ENCODE peak calls at places on chromosomes 11 and 22, in nine cellular contexts. S is body of pancreas, H is heart right ventricle, M is suprapubic skin, D is psoas muscle, G is GM20000, C is mammary epithelial cell, N is DND-41, F is thoracic aorta. Z is an unnamed sample.

GRCh38 chr11:65487467-65488272 is 11.2 kb upstream of the MALAT1 start:
- DNase-seq in S (peak), H (peak), M (peak), D (peak), G (peak), C (peak), N (no peak), F (peak), Z (peak)

GRCh38 chr22:40603088-40603605 is 33.4 kb downstream of the MRTFA start:
- DNase-seq in S (no peak), H (no peak), M (no peak), D (no peak), G (no peak), C (peak), N (no peak), F (no peak), Z (no peak)

GRCh38 chr11:93166867-93167266 is 30.9 kb downstream of the SLC36A4 start:
- DNase-seq in S (no peak), H (no peak), M (no peak), D (no peak), G (no peak), C (no peak), N (no peak), F (no peak), Z (no peak)

GRCh38 chr22:24474649-24475048 is 20.5 kb upstream of the UPB1 start:
- DNase-seq in S (no peak), H (no peak), M (no peak), D (no peak), G (no peak), C (no peak), N (no peak), F (no peak), Z (no peak)

GRCh38 chr22:40258463-40259046 is 80.8 kb downstream of the TNRC6B start:
- DNase-seq in S (peak), H (no peak), M (no peak), D (no peak), G (no peak), C (peak), N (no peak), F (no peak), Z (no peak)

GRCh38 chr11:69718147-69718546 is 14.3 kb upstream of the FGF19 start:
- DNase-seq in S (no peak), H (peak), M (no peak), D (no peak), G (peak), C (no peak), N (peak), F (no peak), Z (peak)

GRCh38 chr22:40326905-40327735 is 19.2 kb upstream of the ADSL start:
- DNase-seq in S (no peak), H (no peak), M (no peak), D (no peak), G (no peak), C (no peak), N (no peak), F (no peak), Z (no peak)

GRCh38 chr11:82823635-82824614 is 76.3 kb downstream of the PRCP start:
- DNase-seq in S (no peak), H (no peak), M (no peak), D (no peak), G (no peak), C (no peak), N (no peak), F (no peak), Z (no peak)

GRCh38 chr11:40797981-40798380 is 661.5 kb downstream of the LRRC4C start:
- DNase-seq in S (no peak), H (no peak), M (no peak), D (no peak), G (no peak), C (peak), N (no peak), F (no peak), Z (no peak)

GRCh38 chr22:41589601-41590365 is at the start of gene PMM1:
- DNase-seq in S (peak), H (peak), M (peak), D (peak), G (peak), C (peak), N (peak), F (peak), Z (peak)

GRCh38 chr11:133977067-133977681 is 20.4 kb upstream of the IGSF9B start:
- DNase-seq in S (no peak), H (no peak), M (no peak), D (no peak), G (peak), C (no peak), N (no peak), F (no peak), Z (no peak)

GRCh38 chr11:116976941-116977570 is 121.2 kb downstream of the SIK3 start:
- DNase-seq in S (no peak), H (no peak), M (no peak), D (no peak), G (no peak), C (no peak), N (no peak), F (no peak), Z (no peak)

GRCh38 chr11:16612801-16613400 is 125.5 kb upstream of the C11orf58 start:
- DNase-seq in S (no peak), H (no peak), M (peak), D (peak), G (peak), C (peak), N (no peak), F (no peak), Z (no peak)

GRCh38 chr11:110762596-110762995 is 50.4 kb upstream of the ARHGAP20 start:
- DNase-seq in S (no peak), H (no peak), M (no peak), D (no peak), G (no peak), C (no peak), N (no peak), F (no peak), Z (no peak)

GRCh38 chr11:85806876-85807275 is 4.1 kb downstream of the SYTL2 start:
- DNase-seq in S (no peak), H (no peak), M (no peak), D (no peak), G (no peak), C (peak), N (no peak), F (no peak), Z (no peak)

GRCh38 chr11:61609970-61610347 is 29.1 kb upstream of the SYT7 start:
- DNase-seq in S (peak), H (no peak), M (no peak), D (no peak), G (no peak), C (peak), N (peak), F (no peak), Z (no peak)

GRCh38 chr22:41576877-41577276 is 12.8 kb downstream of the PMM1 start:
- DNase-seq in S (peak), H (peak), M (no peak), D (peak), G (peak), C (peak), N (peak), F (no peak), Z (peak)

GRCh38 chr11:3664032-3664630 is 7.1 kb downstream of the CHRNA10 start:
- DNase-seq in S (no peak), H (no peak), M (no peak), D (no peak), G (no peak), C (no peak), N (no peak), F (no peak), Z (no peak)

GRCh38 chr11:44725016-44725651 is 1.6 kb upstream of the TSPAN18 start:
- DNase-seq in S (no peak), H (no peak), M (no peak), D (no peak), G (no peak), C (no peak), N (no peak), F (no peak), Z (no peak)

GRCh38 chr11:114163231-114163631 is 103.7 kb downstream of the ZBTB16 start:
- DNase-seq in S (peak), H (no peak), M (no peak), D (peak), G (no peak), C (peak), N (no peak), F (no peak), Z (no peak)

GRCh38 chr11:65288706-65289536 is 25.7 kb upstream of the CDC42EP2 start:
- DNase-seq in S (peak), H (peak), M (no peak), D (peak), G (no peak), C (peak), N (peak), F (no peak), Z (no peak)

GRCh38 chr22:36853407-36854099 is 7.3 kb upstream of the NCF4 start:
- DNase-seq in S (peak), H (peak), M (peak), D (peak), G (peak), C (no peak), N (peak), F (no peak), Z (peak)

GRCh38 chr22:45802074-45802473 is 130.4 kb downstream of the ATXN10 start:
- DNase-seq in S (no peak), H (no peak), M (no peak), D (no peak), G (no peak), C (no peak), N (no peak), F (no peak), Z (no peak)

GRCh38 chr22:38031491-38031890 is 25.7 kb upstream of the PICK1 start:
- DNase-seq in S (no peak), H (no peak), M (no peak), D (no peak), G (no peak), C (no peak), N (no peak), F (no peak), Z (no peak)

GRCh38 chr11:81444306-81444705 is 1289.4 kb downstream of the FAM181B start:
- DNase-seq in S (no peak), H (no peak), M (no peak), D (no peak), G (no peak), C (no peak), N (no peak), F (no peak), Z (no peak)

GRCh38 chr22:41548830-41549211 is 4.6 kb upstream of the POLR3H start:
- DNase-seq in S (no peak), H (no peak), M (no peak), D (no peak), G (no peak), C (no peak), N (no peak), F (no peak), Z (no peak)

GRCh38 chr11:13970986-13971385 is 8.5 kb downstream of the SPON1 start:
- DNase-seq in S (no peak), H (no peak), M (no peak), D (no peak), G (no peak), C (peak), N (no peak), F (no peak), Z (no peak)

GRCh38 chr11:65310756-65311155 is 3.9 kb upstream of the CDC42EP2 start:
- DNase-seq in S (no peak), H (peak), M (no peak), D (peak), G (no peak), C (no peak), N (no peak), F (no peak), Z (no peak)

GRCh38 chr11:18726040-18726439 is at the start of gene IGSF22:
- DNase-seq in S (no peak), H (no peak), M (no peak), D (peak), G (no peak), C (no peak), N (no peak), F (no peak), Z (no peak)

GRCh38 chr11:118275184-118275583 is 11.1 kb upstream of the MPZL2 start:
- DNase-seq in S (no peak), H (no peak), M (no peak), D (no peak), G (no peak), C (peak), N (no peak), F (no peak), Z (no peak)

GRCh38 chr11:113839842-113840241 is 35.5 kb downstream of the USP28 start:
- DNase-seq in S (no peak), H (no peak), M (no peak), D (no peak), G (peak), C (no peak), N (no peak), F (no peak), Z (no peak)

GRCh38 chr22:29478326-29479276 is 1.4 kb upstream of the NEFH start:
- DNase-seq in S (no peak), H (no peak), M (no peak), D (no peak), G (no peak), C (no peak), N (peak), F (no peak), Z (no peak)

GRCh38 chr22:50626856-50627451 is 998 bp downstream of the ARSA start:
- DNase-seq in S (no peak), H (no peak), M (peak), D (peak), G (no peak), C (no peak), N (no peak), F (no peak), Z (no peak)

GRCh38 chr11:13368041-13368446 is 90.5 kb downstream of the BMAL1 start:
- DNase-seq in S (no peak), H (no peak), M (no peak), D (no peak), G (no peak), C (peak), N (no peak), F (no peak), Z (no peak)

GRCh38 chr11:65427691-65428577 is 5.3 kb downstream of the NEAT1 start:
- DNase-seq in S (peak), H (no peak), M (peak), D (peak), G (no peak), C (peak), N (no peak), F (no peak), Z (no peak)

DNA sequence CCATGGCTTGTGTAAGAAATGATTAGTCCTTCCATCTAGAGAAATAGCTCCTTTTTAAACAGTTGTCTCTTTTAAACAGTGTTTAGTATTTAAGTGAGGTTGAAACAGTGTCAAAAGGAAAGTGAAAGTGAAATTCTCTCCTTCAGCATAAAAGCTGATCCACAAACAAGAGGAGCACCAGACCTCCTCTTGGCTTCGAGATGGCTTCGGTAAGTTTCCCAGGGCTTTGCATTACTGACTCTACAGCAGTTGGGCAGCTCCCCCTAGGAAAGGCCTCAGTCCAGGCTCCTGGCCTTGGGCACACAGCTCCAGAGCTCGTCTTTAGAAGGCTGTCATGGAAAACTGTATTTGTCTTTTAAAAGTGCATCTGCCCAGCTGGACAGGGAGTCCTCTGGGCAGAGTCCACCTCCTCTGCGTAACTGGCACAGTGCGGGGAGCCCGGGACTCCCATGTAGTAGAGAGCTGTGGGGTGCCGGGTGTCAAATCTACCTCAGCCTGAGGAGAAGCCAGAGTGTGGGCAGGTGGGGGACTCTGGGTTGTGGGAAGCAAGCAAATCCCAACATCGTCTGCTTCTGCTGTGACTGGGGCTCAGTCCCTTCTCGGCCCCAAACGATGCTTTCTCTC is at the start of gene PLAAT4:
- DNase-seq in S (peak), H (peak), M (no peak), D (no peak), G (peak), C (peak), N (peak), F (no peak), Z (no peak)
- TF ChIP-seq CTCF in S (no peak), H (no peak), M (no peak), D (no peak), G (no peak), C (no peak), N (no peak), F (no peak), Z (no peak)

GRCh38 chr11:24760681-24761080 is 263.8 kb downstream of the LUZP2 start:
- DNase-seq in S (no peak), H (no peak), M (no peak), D (no peak), G (no peak), C (no peak), N (no peak), F (no peak), Z (no peak)

GRCh38 chr11:24762076-24762475 is 265.2 kb downstream of the LUZP2 start:
- DNase-seq in S (no peak), H (no peak), M (no peak), D (no peak), G (no peak), C (no peak), N (no peak), F (no peak), Z (no peak)

GRCh38 chr11:24755260-24755839 is 258.5 kb downstream of the LUZP2 start:
- DNase-seq in S (no peak), H (no peak), M (no peak), D (no peak), G (no peak), C (no peak), N (no peak), F (no peak), Z (no peak)

GRCh38 chr11:24754406-24754805 is 257.6 kb downstream of the LUZP2 start:
- DNase-seq in S (no peak), H (no peak), M (no peak), D (no peak), G (no peak), C (no peak), N (no peak), F (no peak), Z (no peak)

DNA sequence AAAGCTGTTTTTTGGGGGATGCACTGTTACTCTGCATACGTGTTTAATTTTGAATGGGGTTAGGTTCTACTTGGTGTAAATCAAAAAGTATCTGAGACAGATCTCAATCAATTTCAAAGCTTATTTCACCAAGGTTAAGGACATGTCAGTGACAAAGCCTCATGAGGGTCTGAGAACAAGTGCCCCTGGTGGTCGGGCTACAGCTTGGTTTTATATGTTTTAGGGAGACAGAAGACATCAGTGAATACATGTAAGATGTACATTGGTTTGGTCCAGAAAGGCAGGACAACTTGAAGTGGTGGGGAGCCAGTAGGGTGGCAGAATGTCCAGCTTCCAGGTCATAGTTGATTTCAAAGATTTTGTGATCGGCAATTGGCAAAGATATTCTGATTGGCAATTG is 262.9 kb downstream of the LUZP2 start:
- DNase-seq in S (no peak), H (no peak), M (no peak), D (no peak), G (no peak), C (no peak), N (no peak), F (no peak), Z (no peak)
- TF ChIP-seq CTCF in S (no peak), H (no peak), M (no peak), D (no peak), G (no peak), C (no peak), N (no peak), F (no peak), Z (no peak)

GRCh38 chr11:86869966-86870570 is 69.7 kb downstream of the PRSS23 start:
- DNase-seq in S (peak), H (peak), M (peak), D (peak), G (peak), C (peak), N (peak), F (peak), Z (peak)
- TF ChIP-seq CTCF in S (peak), H (peak), M (peak), D (peak), G (peak), C (peak), N (peak), F (peak), Z (peak)

GRCh38 chr11:20355221-20356219 is 8.0 kb upstream of the HTATIP2 start:
- DNase-seq in S (peak), H (no peak), M (no peak), D (no peak), G (peak), C (peak), N (peak), F (no peak), Z (no peak)
- TF ChIP-seq CTCF in S (peak), H (peak), M (no peak), D (peak), G (peak), C (peak), N (peak), F (peak), Z (peak)

GRCh38 chr11:20707876-20708275 is 38.5 kb downstream of the NELL1 start:
- DNase-seq in S (no peak), H (no peak), M (no peak), D (no peak), G (no peak), C (no peak), N (no peak), F (no peak), Z (no peak)

GRCh38 chr11:20715464-20715863 is 46.1 kb downstream of the NELL1 start:
- DNase-seq in S (no peak), H (no peak), M (no peak), D (no peak), G (no peak), C (no peak), N (no peak), F (no peak), Z (no peak)

DNA sequence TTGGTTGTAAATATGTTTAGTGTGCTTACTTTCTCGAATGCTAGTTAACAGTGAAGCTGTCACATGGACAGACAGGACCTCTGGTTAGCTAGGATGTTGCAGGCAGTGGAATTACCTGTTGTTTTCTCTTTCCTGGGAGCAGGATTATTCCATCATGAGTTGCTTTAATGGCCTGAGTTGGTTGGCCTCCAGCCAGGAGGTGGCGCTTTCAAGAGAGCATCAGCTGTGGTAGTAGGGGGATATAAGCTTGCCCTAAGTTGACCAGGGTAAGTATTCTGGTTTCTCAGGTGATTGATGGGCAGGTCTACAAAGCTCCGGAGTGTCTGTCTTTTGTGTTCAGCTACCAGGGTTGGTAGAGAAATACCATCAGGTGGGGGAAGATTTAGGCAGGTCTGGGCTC is 43.5 kb downstream of the NELL1 start:
- DNase-seq in S (no peak), H (no peak), M (no peak), D (no peak), G (no peak), C (no peak), N (no peak), F (no peak), Z (no peak)
- TF ChIP-seq CTCF in S (no peak), H (no peak), M (no peak), D (no peak), G (no peak), C (no peak), N (peak), F (no peak), Z (no peak)